ENCODE peak calls at places on chromosomes 11 and 22, in eight cellular contexts. O is CD8-positive, alpha-beta T cell; U is foreskin fibroblast; E is GM12865; P is thyroid gland; S is fibroblast of lung; K is brain microvascular endothelial cell; Q is esophagus squamous epithelium. G is an unnamed sample.

GRCh38 chr11:125496465-125496817 is 376 bp upstream of the FEZ1 start:
- DNase-seq in O (no peak), U (no peak), E (no peak), P (no peak), S (no peak), K (no peak), Q (no peak), G (no peak)

GRCh38 chr11:19245351-19245750 is 4.6 kb upstream of the E2F8 start:
- DNase-seq in O (no peak), U (no peak), E (no peak), P (no peak), S (no peak), K (no peak), Q (no peak), G (no peak)

GRCh38 chr11:57964660-57965059 is 59.0 kb upstream of the OR9Q1 start:
- DNase-seq in O (no peak), U (no peak), E (no peak), P (no peak), S (no peak), K (no peak), Q (no peak), G (no peak)

GRCh38 chr22:43213066-43213465 is 26.1 kb upstream of the TTLL12 start:
- DNase-seq in O (no peak), U (no peak), E (no peak), P (no peak), S (no peak), K (no peak), Q (no peak), G (no peak)

GRCh38 chr11:11782532-11783110 is 59.2 kb upstream of the USP47 start:
- DNase-seq in O (no peak), U (no peak), E (no peak), P (no peak), S (no peak), K (no peak), Q (no peak), G (no peak)

GRCh38 chr22:29842740-29843139 is 4.7 kb upstream of the ASCC2 start:
- DNase-seq in O (no peak), U (peak; percentile 92), E (no peak), P (no peak), S (peak; percentile 92), K (peak; percentile 96), Q (no peak), G (no peak)

GRCh38 chr22:48089601-48090331 is 1327.3 kb downstream of the TBC1D22A start:
- DNase-seq in O (no peak), U (no peak), E (no peak), P (peak; percentile 7), S (peak; percentile 17), K (peak; percentile 5), Q (no peak), G (no peak)

GRCh38 chr11:8814923-8815240 is 96.1 kb upstream of the AKIP1 start:
- DNase-seq in O (no peak), U (no peak), E (no peak), P (no peak), S (no peak), K (no peak), Q (no peak), G (no peak)

GRCh38 chr11:30508594-30508993 is 77.6 kb downstream of the MPPED2 start:
- DNase-seq in O (no peak), U (no peak), E (no peak), P (peak; percentile 41), S (no peak), K (no peak), Q (no peak), G (no peak)

GRCh38 chr11:71580057-71581003 is 2.3 kb downstream of the KRTAP5-11 start:
- DNase-seq in O (peak; percentile 18), U (peak; percentile 63), E (peak; percentile 46), P (peak; percentile 80), S (peak; percentile 75), K (peak; percentile 77), Q (no peak), G (peak; percentile 15)

GRCh38 chr22:44128961-44129613 is 51.6 kb upstream of the PARVG start:
- DNase-seq in O (no peak), U (no peak), E (no peak), P (no peak), S (no peak), K (no peak), Q (no peak), G (no peak)

GRCh38 chr22:23282089-23282501 is 101.8 kb downstream of the BCR start:
- DNase-seq in O (no peak), U (peak; percentile 57), E (no peak), P (peak; percentile 58), S (peak; percentile 66), K (peak; percentile 16), Q (no peak), G (no peak)

GRCh38 chr11:114463999-114464398 is 24.7 kb downstream of the REXO2 start:
- DNase-seq in O (no peak), U (no peak), E (no peak), P (no peak), S (no peak), K (no peak), Q (no peak), G (no peak)

GRCh38 chr11:2868604-2869526 is 16.7 kb downstream of the CDKN1C start:
- DNase-seq in O (no peak), U (no peak), E (no peak), P (no peak), S (no peak), K (no peak), Q (no peak), G (no peak)

GRCh38 chr11:2866178-2866577 is 19.4 kb downstream of the CDKN1C start:
- DNase-seq in O (no peak), U (no peak), E (no peak), P (no peak), S (no peak), K (no peak), Q (no peak), G (no peak)

GRCh38 chr11:2869561-2870427 is 15.8 kb downstream of the CDKN1C start:
- DNase-seq in O (no peak), U (no peak), E (no peak), P (no peak), S (no peak), K (no peak), Q (no peak), G (no peak)

GRCh38 chr11:2867142-2867541 is 18.4 kb downstream of the CDKN1C start:
- DNase-seq in O (no peak), U (no peak), E (no peak), P (no peak), S (no peak), K (no peak), Q (no peak), G (no peak)

DNA sequence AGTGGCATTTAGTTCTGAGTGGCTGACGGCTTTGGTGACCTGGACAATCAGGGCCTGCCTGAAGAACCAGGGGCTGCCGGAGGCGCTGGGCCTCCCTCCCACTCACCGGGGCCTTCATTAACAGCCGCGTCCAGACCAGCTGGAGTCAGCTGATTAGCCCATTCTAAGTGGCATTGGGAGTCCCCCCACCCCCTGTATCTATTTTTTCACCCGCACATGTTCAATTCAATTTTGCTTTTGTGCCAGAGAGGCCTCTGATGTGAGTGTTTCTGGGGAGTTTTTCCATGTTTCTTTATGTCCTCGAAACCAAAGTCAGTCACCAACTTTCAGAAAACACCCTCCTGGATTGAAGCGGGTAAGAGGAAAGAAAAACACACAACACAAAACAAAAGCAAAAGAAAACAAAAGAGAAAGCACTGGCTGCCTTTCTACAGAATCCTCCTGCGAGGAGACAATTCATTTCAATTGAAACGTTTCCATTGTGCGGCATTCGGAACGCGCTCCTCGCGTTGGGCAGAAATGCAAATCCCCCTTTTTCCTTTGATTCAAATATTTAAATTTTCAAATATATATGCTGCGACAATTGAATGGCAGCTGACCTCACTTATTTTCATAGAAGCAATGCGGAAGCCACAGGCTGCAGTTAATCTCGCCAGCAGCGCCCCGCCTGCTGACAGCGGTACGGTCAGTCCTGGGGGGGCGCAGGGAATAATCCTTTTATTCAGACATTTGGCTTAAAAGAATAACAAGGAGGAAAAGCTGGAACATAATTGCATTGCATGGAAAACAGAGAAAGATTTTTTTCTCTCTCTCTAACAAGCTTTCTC is 17.6 kb downstream of the CDKN1C start:
- DNase-seq in O (no peak), U (no peak), E (peak; percentile 42), P (no peak), S (no peak), K (no peak), Q (no peak), G (no peak)
- H3K4me3 ChIP-seq in O (no peak overlapping the region), U (no peak overlapping the region), E (peak overlapping the region; percentile 55), P (no peak overlapping the region), S (no peak overlapping the region), K (no peak overlapping the region), Q (no peak overlapping the region), G (no peak overlapping the region)

DNA sequence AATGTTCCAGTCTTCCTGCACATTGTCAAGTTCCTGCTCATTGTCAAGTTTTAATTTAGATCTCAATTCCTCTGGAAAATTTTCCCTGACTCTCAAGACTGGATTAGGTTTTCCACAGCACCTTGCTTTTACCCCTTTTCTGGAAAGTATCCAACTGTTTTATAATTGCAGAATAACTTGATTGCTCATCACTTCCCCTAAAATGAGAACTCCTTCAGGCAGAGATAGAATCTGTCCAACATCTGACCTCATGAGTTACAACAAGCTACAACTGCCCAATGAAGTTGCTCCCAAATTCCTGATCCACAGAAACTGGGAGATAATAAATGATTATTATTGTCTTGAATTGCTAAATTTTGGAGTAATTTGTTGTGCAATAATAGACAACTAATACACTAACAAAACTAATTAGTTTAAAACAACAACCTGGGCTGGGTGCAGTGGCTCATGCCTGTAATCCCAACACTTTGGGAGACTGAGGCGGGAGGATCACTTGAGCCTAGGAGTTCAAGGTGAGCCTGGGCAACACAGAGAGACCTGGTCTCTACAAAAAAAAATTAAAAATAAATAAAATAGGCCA is 10.0 kb upstream of the CCDC83 start:
- DNase-seq in O (no peak), U (peak; percentile 26), E (no peak), P (no peak), S (no peak), K (no peak), Q (no peak), G (no peak)
- H3K4me3 ChIP-seq in O (no peak overlapping the region), U (no peak overlapping the region), E (no peak overlapping the region), P (no peak overlapping the region), S (no peak overlapping the region), K (no peak overlapping the region), Q (no peak overlapping the region), G (no peak overlapping the region)

GRCh38 chr11:46391186-46391577 is 394 bp downstream of the CHRM4 start:
- DNase-seq in O (no peak), U (no peak), E (no peak), P (no peak), S (no peak), K (no peak), Q (no peak), G (no peak)
- H3K4me3 ChIP-seq in O (no peak overlapping the region), U (no peak overlapping the region), E (no peak overlapping the region), P (no peak overlapping the region), S (no peak overlapping the region), K (peak overlapping the region; percentile 30), Q (no peak overlapping the region), G (no peak overlapping the region)

DNA sequence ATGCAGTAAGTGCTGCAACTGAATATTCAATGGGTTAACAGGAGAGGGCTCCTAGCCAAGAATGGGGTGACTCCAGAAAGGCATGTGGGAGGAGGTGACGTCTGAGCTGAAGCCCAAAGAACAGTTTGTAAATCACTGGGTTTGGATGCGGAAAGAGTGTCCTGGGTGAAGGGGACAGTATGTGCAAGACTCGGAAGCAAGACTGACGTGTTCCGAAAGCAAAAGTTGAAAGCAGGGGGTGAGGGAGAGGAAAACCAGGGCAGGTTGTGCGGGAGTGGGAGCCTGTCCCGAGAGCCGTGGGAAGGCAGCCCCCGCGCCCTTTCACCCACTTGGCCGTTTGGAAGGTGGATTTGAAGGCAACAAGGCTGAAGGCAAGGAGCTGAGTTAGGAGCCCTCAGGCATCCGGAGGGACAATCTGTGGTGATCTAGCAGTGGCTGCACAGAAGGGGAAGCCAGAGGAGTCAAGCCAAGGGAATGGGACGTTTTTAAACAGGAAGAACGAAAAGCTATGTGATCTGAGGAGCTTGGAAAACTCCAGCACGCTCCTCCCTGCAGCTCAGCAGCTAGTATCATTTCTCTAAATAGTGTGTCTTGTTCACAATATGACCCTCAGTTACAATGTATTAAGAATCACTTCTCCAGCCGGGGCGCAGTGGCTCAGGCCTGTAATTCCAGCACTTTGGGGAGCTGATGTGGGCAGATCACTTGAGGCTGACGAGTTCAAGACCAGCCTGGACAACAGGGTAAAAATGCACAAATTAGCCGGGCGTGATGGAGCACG is 7.7 kb downstream of the SLC25A18 start:
- DNase-seq in O (no peak), U (peak; percentile 94), E (no peak), P (peak; percentile 46), S (peak; percentile 97), K (peak; percentile 83), Q (no peak), G (no peak)
- H3K4me3 ChIP-seq in O (no peak overlapping the region), U (peak overlapping the region; percentile 44), E (no peak overlapping the region), P (no peak overlapping the region), S (peak overlapping the region; percentile 59), K (peak overlapping the region; percentile 46), Q (no peak overlapping the region), G (no peak overlapping the region)

G was measured in CD4-positive, CD25-positive, alpha-beta regulatory T cell.